ENCODE peak calls at places on chromosomes 3 and 15, in four cellular contexts. One of them, this sample, is unnamed.

GRCh38 chr15:31328425-31328998 is 1.9 kb downstream of the KLF13 start:
- DNase-seq in GM12878: no peak
- DNase-seq in H1: no peak
- DNase-seq in K562: peak
- DNase-seq in this sample: peak

GRCh38 chr3:192857148-192857735 is 60.4 kb downstream of the MB21D2 start:
- DNase-seq in GM12878: no peak
- DNase-seq in H1: no peak
- DNase-seq in K562: no peak
- DNase-seq in this sample: no peak

GRCh38 chr3:851098-851790 is 241.6 kb upstream of the CNTN6 start:
- DNase-seq in GM12878: no peak
- DNase-seq in H1: peak
- DNase-seq in K562: no peak
- DNase-seq in this sample: no peak

GRCh38 chr3:78497025-78497424 is 1270.8 kb downstream of the ROBO1 start:
- DNase-seq in GM12878: no peak
- DNase-seq in H1: no peak
- DNase-seq in K562: no peak
- DNase-seq in this sample: no peak

GRCh38 chr15:39583586-39584265 is 2.8 kb downstream of the THBS1 start:
- DNase-seq in GM12878: no peak
- DNase-seq in H1: no peak
- DNase-seq in K562: peak
- DNase-seq in this sample: peak

GRCh38 chr3:66206806-66207205 is 14.0 kb upstream of the SLC25A26 start:
- DNase-seq in GM12878: no peak
- DNase-seq in H1: no peak
- DNase-seq in K562: no peak
- DNase-seq in this sample: no peak

GRCh38 chr15:24954783-24955548 is at the start of the genes SNRPN and SNURF:
- DNase-seq in GM12878: peak
- DNase-seq in H1: peak
- DNase-seq in K562: no peak
- DNase-seq in this sample: peak

GRCh38 chr3:117752984-117753717 is 1043.6 kb downstream of the TUSC7 start:
- DNase-seq in GM12878: no peak
- DNase-seq in H1: no peak
- DNase-seq in K562: no peak
- DNase-seq in this sample: peak

GRCh38 chr15:96037584-96037983 is 292.9 kb upstream of the NR2F2 start:
- DNase-seq in GM12878: peak
- DNase-seq in H1: no peak
- DNase-seq in K562: no peak
- DNase-seq in this sample: peak

GRCh38 chr3:122077293-122078234 is 22.4 kb downstream of the CD86 start:
- DNase-seq in GM12878: no peak
- DNase-seq in H1: no peak
- DNase-seq in K562: no peak
- DNase-seq in this sample: no peak

GRCh38 chr15:50884583-50884982 is 23.9 kb upstream of the AP4E1 start:
- DNase-seq in GM12878: no peak
- DNase-seq in H1: no peak
- DNase-seq in K562: no peak
- DNase-seq in this sample: peak

GRCh38 chr15:64034519-64034918 is 11.8 kb downstream of the DAPK2 start:
- DNase-seq in GM12878: no peak
- DNase-seq in H1: no peak
- DNase-seq in K562: no peak
- DNase-seq in this sample: no peak

GRCh38 chr3:126258670-126259069 is 78.3 kb upstream of the ALDH1L1 start:
- DNase-seq in GM12878: no peak
- DNase-seq in H1: no peak
- DNase-seq in K562: peak
- DNase-seq in this sample: no peak

GRCh38 chr3:177522051-177522450 is 324.8 kb upstream of the TBL1XR1 start:
- DNase-seq in GM12878: no peak
- DNase-seq in H1: no peak
- DNase-seq in K562: no peak
- DNase-seq in this sample: no peak

GRCh38 chr3:177523072-177523675 is 325.9 kb upstream of the TBL1XR1 start:
- DNase-seq in GM12878: no peak
- DNase-seq in H1: no peak
- DNase-seq in K562: no peak
- DNase-seq in this sample: no peak

GRCh38 chr3:81426826-81427565 is 334.4 kb downstream of the GBE1 start:
- DNase-seq in GM12878: no peak
- DNase-seq in H1: peak
- DNase-seq in K562: no peak
- DNase-seq in this sample: no peak

GRCh38 chr15:70241031-70241430 is 143.3 kb upstream of the TLE3 start:
- DNase-seq in GM12878: no peak
- DNase-seq in H1: no peak
- DNase-seq in K562: no peak
- DNase-seq in this sample: no peak

GRCh38 chr15:39239562-39239961 is 341.3 kb upstream of the THBS1 start:
- DNase-seq in GM12878: no peak
- DNase-seq in H1: no peak
- DNase-seq in K562: no peak
- DNase-seq in this sample: peak

GRCh38 chr3:149377408-149378111 is at the start of gene TM4SF1:
- DNase-seq in GM12878: no peak
- DNase-seq in H1: no peak
- DNase-seq in K562: no peak
- DNase-seq in this sample: peak

GRCh38 chr3:38102073-38102844 is 34.7 kb downstream of the ACAA1 start:
- DNase-seq in GM12878: no peak
- DNase-seq in H1: no peak
- DNase-seq in K562: no peak
- DNase-seq in this sample: no peak

GRCh38 chr3:63864008-63864871 is 573 bp downstream of the ATXN7 start:
- DNase-seq in GM12878: no peak
- DNase-seq in H1: no peak
- DNase-seq in K562: peak
- DNase-seq in this sample: no peak

GRCh38 chr3:59469948-59470723 is 420.3 kb upstream of the CFAP20DC start:
- DNase-seq in GM12878: no peak
- DNase-seq in H1: no peak
- DNase-seq in K562: no peak
- DNase-seq in this sample: no peak

GRCh38 chr3:174784206-174784934 is 74.8 kb upstream of the NAALADL2 start:
- DNase-seq in GM12878: no peak
- DNase-seq in H1: no peak
- DNase-seq in K562: no peak
- DNase-seq in this sample: peak

DNA sequence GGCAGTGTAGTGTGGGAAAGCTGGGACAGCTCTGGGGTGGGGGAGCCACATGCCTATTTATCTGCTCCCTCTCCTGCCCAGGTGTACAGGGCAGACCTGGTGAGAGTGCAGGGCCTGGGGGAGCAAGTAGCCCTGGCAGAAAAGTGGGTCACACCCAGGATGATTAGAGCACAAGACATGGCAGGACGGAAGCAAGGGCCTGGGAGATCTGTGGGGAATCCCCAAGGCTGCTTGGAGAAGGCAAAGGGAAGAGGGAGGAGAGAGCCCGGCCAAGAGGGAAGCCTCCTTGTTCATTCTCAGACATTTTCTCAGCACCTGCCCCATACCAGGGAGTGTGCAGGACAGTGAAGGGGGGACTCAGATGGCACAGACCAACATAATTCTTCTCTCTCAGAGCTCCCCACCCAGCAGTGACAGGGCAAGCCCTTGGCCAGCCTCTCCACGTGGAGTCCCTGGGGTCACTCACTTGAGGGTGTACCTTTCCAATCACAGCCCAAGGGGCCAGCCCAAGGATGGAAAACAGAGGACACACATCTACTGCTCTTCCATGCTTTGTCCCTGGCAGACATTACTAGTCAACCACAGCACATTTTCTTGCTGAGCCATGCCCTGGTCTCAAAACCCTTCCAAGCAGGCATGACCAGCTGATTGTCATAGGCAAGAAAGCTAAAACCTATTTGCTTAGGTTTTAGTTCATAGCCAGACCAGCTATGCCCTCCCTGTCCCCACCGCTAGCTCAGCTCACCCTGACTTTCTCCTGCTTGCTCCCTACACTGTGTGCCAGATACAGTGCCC is 4.9 kb upstream of the DUSP7 start:
- DNase-seq in GM12878: no peak
- DNase-seq in H1: no peak
- DNase-seq in K562: no peak
- DNase-seq in this sample: no peak
- TF ChIP-seq CHD1 in GM12878: no peak
- TF ChIP-seq CHD1 in H1: no peak
- TF ChIP-seq CHD1 in K562: no peak
- TF ChIP-seq CHD1 in this sample: no peak

GRCh38 chr15:40790723-40791122 is 16.2 kb upstream of the ZFYVE19 start:
- DNase-seq in GM12878: no peak
- DNase-seq in H1: no peak
- DNase-seq in K562: no peak
- DNase-seq in this sample: no peak

GRCh38 chr15:40792394-40792793 is 14.5 kb upstream of the ZFYVE19 start:
- DNase-seq in GM12878: no peak
- DNase-seq in H1: no peak
- DNase-seq in K562: no peak
- DNase-seq in this sample: no peak

GRCh38 chr15:40796041-40796440 is 10.8 kb upstream of the ZFYVE19 start:
- DNase-seq in GM12878: no peak
- DNase-seq in H1: no peak
- DNase-seq in K562: no peak
- DNase-seq in this sample: no peak

GRCh38 chr15:40795019-40795418 is 11.9 kb upstream of the ZFYVE19 start:
- DNase-seq in GM12878: no peak
- DNase-seq in H1: no peak
- DNase-seq in K562: no peak
- DNase-seq in this sample: no peak

DNA sequence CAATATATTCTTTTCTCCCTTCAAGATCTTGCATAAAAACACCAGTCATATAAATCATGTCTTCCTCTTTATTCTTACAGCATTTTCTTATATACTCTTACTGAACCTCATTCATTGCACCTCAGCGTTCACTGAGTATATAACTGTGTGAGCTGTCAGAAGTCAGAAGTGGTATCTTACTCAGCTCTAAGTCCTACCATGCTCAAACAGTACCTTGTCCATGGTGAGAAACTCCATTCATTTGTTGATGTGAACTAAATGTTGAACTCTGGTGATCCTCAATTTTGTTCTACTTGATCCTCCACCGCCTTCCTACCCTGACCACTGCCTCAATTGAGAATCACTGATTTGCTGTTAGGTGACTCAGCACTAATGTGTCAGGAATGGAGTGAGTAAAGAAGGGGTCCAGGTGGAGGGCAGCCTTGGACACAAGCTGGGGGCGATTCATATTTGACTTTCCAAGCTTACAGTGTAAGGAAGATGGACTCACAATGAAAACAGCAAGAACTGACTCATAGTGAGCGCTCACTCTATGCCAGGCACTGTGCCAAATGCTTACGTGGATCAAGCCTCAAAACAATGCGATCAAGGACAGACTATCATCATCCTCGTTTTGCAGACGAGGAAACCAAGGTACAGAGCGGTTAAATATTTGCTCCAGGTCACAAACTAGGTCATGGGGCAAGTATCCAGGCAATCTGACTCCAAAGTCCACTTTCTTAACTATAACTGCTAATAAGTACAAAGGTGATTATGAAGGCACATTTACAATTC is 13.5 kb upstream of the ZFYVE19 start:
- DNase-seq in GM12878: no peak
- DNase-seq in H1: no peak
- DNase-seq in K562: no peak
- DNase-seq in this sample: peak
- TF ChIP-seq CHD1 in GM12878: no peak
- TF ChIP-seq CHD1 in H1: no peak
- TF ChIP-seq CHD1 in K562: no peak
- TF ChIP-seq CHD1 in this sample: no peak

DNA sequence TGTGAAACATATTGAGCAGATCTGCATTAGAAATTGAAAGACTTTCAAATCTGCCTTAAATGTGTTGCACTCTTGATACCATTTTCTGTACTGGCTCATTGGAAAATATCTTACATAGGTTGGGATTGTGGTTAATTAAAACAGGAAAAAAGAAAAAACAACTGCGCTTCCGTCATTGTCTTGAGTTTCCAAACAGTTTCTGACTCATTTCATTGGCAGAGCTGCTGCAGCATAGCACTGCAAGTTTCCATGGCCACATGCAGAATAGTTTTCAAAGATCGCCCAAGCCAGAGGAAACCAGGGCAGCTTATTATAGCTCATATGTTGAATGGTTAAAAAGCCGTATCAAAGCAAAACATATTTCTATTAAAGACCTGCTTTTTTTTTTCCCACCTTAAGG is 446.6 kb upstream of the BCHE start:
- DNase-seq in GM12878: no peak
- DNase-seq in H1: no peak
- DNase-seq in K562: no peak
- DNase-seq in this sample: peak
- TF ChIP-seq CHD1 in GM12878: no peak
- TF ChIP-seq CHD1 in H1: no peak
- TF ChIP-seq CHD1 in K562: no peak
- TF ChIP-seq CHD1 in this sample: no peak

GRCh38 chr3:169914321-169914720 is 2.9 kb downstream of the SAMD7 start:
- DNase-seq in GM12878: no peak
- DNase-seq in H1: no peak
- DNase-seq in K562: no peak
- DNase-seq in this sample: peak
- TF ChIP-seq CHD1 in GM12878: no peak
- TF ChIP-seq CHD1 in H1: no peak
- TF ChIP-seq CHD1 in K562: no peak
- TF ChIP-seq CHD1 in this sample: no peak

DNA sequence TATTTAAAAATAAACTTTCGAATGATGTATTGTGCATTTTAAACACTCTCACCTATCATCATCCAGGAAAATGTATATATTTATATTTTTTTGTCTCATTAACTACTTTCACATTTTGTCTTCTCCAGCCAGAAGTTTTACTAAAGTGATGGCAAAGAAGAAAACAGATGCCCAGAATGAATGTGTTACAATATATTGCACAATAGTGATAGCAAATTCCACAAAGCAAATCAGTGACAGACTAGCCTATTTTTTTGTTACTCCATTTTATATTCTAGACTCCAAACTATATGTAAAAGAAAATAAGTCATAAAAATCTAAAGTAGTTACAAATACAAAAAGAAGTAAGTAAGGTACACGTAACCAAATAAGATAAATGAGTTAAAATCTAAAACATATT is 414.7 kb downstream of the EPHA3 start:
- DNase-seq in GM12878: no peak
- DNase-seq in H1: no peak
- DNase-seq in K562: no peak
- DNase-seq in this sample: no peak
- TF ChIP-seq CHD1 in GM12878: no peak
- TF ChIP-seq CHD1 in H1: no peak
- TF ChIP-seq CHD1 in K562: no peak
- TF ChIP-seq CHD1 in this sample: no peak